ENCODE peak calls at places on chromosomes 16 and 17, in eight cellular contexts. T, E, J, N, P, F, L and X are unnamed samples. For H3K4me1, the result is how much of the 10 kb centered on the place peaks cover.

GRCh38 chr17:77734371-77735050 is 224.0 kb upstream of the TNRC6C start:
- DNase-seq in E (peak), N (peak), L (no peak), F (peak), T (peak), P (no peak), J (peak), X (peak)

GRCh38 chr16:89556750-89557149 is 3.7 kb upstream of the RPL13 start:
- DNase-seq in N (no peak), P (no peak), J (no peak), T (no peak), L (no peak), E (no peak), F (no peak), X (no peak)

GRCh38 chr17:65531508-65532431 is 29.7 kb downstream of the AXIN2 start:
- DNase-seq in N (no peak), L (peak), P (no peak), E (peak), J (peak), F (peak), T (peak), X (peak)

GRCh38 chr17:1628856-1629646 is 417 bp upstream of the SLC43A2 start:
- DNase-seq in T (peak), P (peak), E (peak), F (peak), N (peak), J (peak), L (peak), X (peak)

GRCh38 chr16:3123986-3124886 is 10.6 kb upstream of the ZNF213 start:
- DNase-seq in F (peak), T (peak), E (peak), P (peak), N (peak), L (peak), J (peak), X (peak)

GRCh38 chr16:69616082-69616481 is 50.3 kb downstream of the NFAT5 start:
- DNase-seq in T (no peak), N (no peak), P (no peak), L (no peak), E (no peak), F (no peak), J (no peak), X (no peak)

GRCh38 chr17:58279016-58279671 is 1.6 kb downstream of the MPO start:
- DNase-seq in E (peak), N (no peak), J (peak), P (no peak), F (no peak), T (no peak), L (peak), X (peak)

GRCh38 chr16:65142276-65142675 is 20.4 kb upstream of the CDH11 start:
- DNase-seq in L (no peak), E (no peak), N (no peak), F (no peak), T (no peak), P (no peak), J (no peak), X (no peak)

GRCh38 chr16:88062341-88062861 is 111.2 kb downstream of the BANP start:
- DNase-seq in J (no peak), F (no peak), L (no peak), N (no peak), T (no peak), E (peak), P (no peak), X (peak)

GRCh38 chr17:38563362-38564253 is 42.1 kb downstream of the SRCIN1 start:
- DNase-seq in N (no peak), T (no peak), E (no peak), L (no peak), J (no peak), F (no peak), P (no peak), X (no peak)

GRCh38 chr17:9488556-9488955 is 87.1 kb downstream of the STX8 start:
- DNase-seq in P (no peak), L (no peak), T (no peak), N (no peak), E (no peak), F (no peak), J (no peak), X (no peak)

GRCh38 chr17:21249086-21249795 is 4.0 kb downstream of the NATD1 start:
- DNase-seq in N (no peak), J (no peak), L (no peak), F (no peak), T (no peak), P (no peak), E (no peak), X (no peak)

GRCh38 chr17:58302171-58302918 is 21.6 kb upstream of the MPO start:
- DNase-seq in T (no peak), P (no peak), J (peak), N (no peak), E (peak), L (no peak), F (no peak), X (no peak)

GRCh38 chr16:15803608-15804007 is 53.2 kb downstream of the MYH11 start:
- DNase-seq in F (no peak), E (no peak), L (no peak), J (no peak), P (no peak), T (no peak), N (no peak), X (no peak)

GRCh38 chr17:28812980-28813377 is 29.6 kb downstream of the FAM222B start:
- DNase-seq in E (no peak), L (no peak), F (no peak), T (no peak), P (no peak), J (no peak), N (no peak), X (no peak)

GRCh38 chr16:20611350-20611902 is 35.3 kb upstream of the ACSM2B start:
- DNase-seq in T (no peak), N (no peak), F (no peak), P (no peak), J (peak), E (no peak), L (no peak), X (no peak)

GRCh38 chr16:16071631-16072244 is 122.3 kb downstream of the ABCC1 start:
- DNase-seq in L (no peak), J (no peak), T (no peak), E (no peak), P (no peak), F (no peak), N (no peak), X (peak)

GRCh38 chr16:1154291-1154886 is 1.5 kb downstream of the CACNA1H start:
- DNase-seq in J (no peak), T (no peak), F (no peak), N (no peak), P (no peak), L (no peak), E (no peak), X (peak)

GRCh38 chr16:83952940-83953795 is at the start of gene OSGIN1:
- DNase-seq in L (peak), N (peak), E (peak), T (peak), F (peak), P (peak), J (peak), X (peak)

GRCh38 chr17:77245162-77245926 is 104.6 kb downstream of the SEC14L1 start:
- DNase-seq in L (no peak), N (no peak), F (no peak), P (no peak), T (no peak), J (no peak), E (peak), X (no peak)

DNA sequence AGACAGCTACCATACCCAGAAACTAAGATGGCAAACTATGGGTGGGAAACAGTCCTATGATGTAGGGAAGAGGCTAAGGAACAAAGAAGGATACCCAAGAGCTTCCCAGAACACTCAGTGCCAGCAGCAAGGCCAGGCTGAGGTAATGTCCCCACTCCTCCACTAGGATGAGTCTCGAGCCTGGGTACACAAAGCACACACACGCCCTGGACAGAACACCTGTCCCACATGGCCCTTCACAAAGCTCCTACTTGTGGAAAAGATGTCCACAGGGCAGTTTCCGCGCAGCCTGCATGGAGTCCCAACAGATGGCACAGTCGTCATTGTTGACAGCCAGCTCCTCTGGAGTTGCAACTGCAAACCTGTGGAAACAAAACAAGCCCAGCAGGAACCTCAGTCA is 23.9 kb downstream of the AMFR start:
- DNase-seq in P (peak), N (no peak), E (no peak), F (no peak), L (no peak), J (no peak), T (no peak), X (no peak)
- TF ChIP-seq CTCF in P (peak), N (no peak), E (no peak), F (no peak), L (peak), J (no peak), T (no peak), X (no peak)

GRCh38 chr16:23121024-23121423 is 28.2 kb downstream of the USP31 start:
- DNase-seq in J (no peak), T (no peak), F (peak), L (no peak), E (no peak), P (peak), N (no peak), X (no peak)

GRCh38 chr16:23120562-23120961 is 28.7 kb downstream of the USP31 start:
- DNase-seq in F (no peak), N (no peak), E (no peak), L (no peak), T (no peak), P (no peak), J (no peak), X (no peak)

GRCh38 chr16:23122107-23122506 is 27.1 kb downstream of the USP31 start:
- DNase-seq in T (no peak), F (no peak), J (no peak), P (no peak), N (no peak), E (no peak), L (no peak), X (no peak)

GRCh38 chr16:23124315-23124714 is 24.9 kb downstream of the USP31 start:
- DNase-seq in J (no peak), N (no peak), T (no peak), P (peak), L (no peak), E (no peak), F (no peak), X (no peak)

GRCh38 chr16:23119570-23119969 is 29.7 kb downstream of the USP31 start:
- DNase-seq in F (no peak), P (peak), T (no peak), E (no peak), J (no peak), L (no peak), N (no peak), X (no peak)
- H3K4me1 ChIP-seq in F (under half), P (under half), T (under half), E (under half), J (under half), L (under half), N (under half), X (under half)

GRCh38 chr17:40560592-40561293 is 4.5 kb downstream of the CCR7 start:
- DNase-seq in F (no peak), N (no peak), P (no peak), L (peak), E (peak), T (no peak), J (no peak), X (no peak)
- TF ChIP-seq CTCF in F (no peak), N (no peak), P (no peak), L (no peak), E (no peak), T (no peak), J (no peak), X (no peak)

GRCh38 chr17:83087788-83088360 is 8.5 kb downstream of the METRNL start:
- DNase-seq in P (no peak), J (no peak), L (no peak), N (no peak), E (peak), T (no peak), F (no peak), X (no peak)
- H3K4me1 ChIP-seq in P (under half), J (under half), L (under half), N (under half), E (under half), T (half or more), F (under half), X (under half)

GRCh38 chr16:79770244-79771064 is 169.9 kb upstream of the MAF start:
- DNase-seq in E (peak), J (peak), P (peak), T (peak), F (peak), L (peak), N (peak), X (peak)

GRCh38 chr16:79769320-79770243 is 169.0 kb upstream of the MAF start:
- DNase-seq in L (no peak), N (no peak), E (no peak), J (no peak), F (no peak), T (no peak), P (no peak), X (no peak)

GRCh38 chr16:79768594-79768993 is 168.1 kb upstream of the MAF start:
- DNase-seq in N (no peak), P (peak), T (peak), E (no peak), F (no peak), J (no peak), L (peak), X (no peak)

GRCh38 chr16:79764415-79765149 is 164.0 kb upstream of the MAF start:
- DNase-seq in P (no peak), F (no peak), J (no peak), T (no peak), L (no peak), E (no peak), N (no peak), X (no peak)

DNA sequence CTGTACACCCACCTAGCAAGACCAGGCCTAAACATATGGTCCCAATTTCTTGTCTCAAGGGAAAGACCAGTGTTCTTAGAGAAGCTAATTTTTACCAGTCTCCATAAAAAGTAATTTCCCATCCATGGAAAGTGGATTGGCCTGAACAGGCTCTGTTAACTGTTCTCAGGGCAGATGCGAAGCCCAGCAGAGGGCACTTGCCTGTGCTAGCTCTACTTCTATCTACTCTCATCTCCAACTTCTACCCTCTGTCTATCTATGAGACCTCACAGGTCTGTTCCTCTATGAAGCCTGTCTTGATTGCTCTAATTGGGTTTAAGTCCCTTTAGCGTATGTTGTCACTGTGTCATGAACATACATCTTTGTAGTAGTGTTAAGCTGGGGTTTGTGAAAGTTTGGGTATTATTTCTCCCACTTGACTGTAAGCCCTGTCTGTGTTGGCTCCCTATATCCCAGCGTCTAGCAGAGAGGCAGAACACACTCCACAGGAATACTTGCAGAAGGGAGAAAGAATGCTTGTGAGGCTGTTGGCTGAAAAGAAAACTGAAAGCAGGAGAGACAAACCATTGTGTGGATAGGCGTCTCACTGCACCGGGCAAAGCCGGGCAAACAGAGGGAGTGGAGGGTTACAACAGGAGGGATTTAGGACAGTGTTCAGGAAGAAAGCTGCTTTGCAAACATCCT is 167.2 kb upstream of the MAF start:
- DNase-seq in J (no peak), N (no peak), T (peak), E (peak), L (peak), F (peak), P (peak), X (peak)
- TF ChIP-seq CTCF in J (no peak), N (no peak), T (no peak), E (peak), L (peak), F (no peak), P (peak), X (no peak)

GRCh38 chr17:12024332-12024731 is 3.7 kb downstream of the MAP2K4 start:
- DNase-seq in F (no peak), L (no peak), N (no peak), E (no peak), T (no peak), J (no peak), P (peak), X (no peak)

GRCh38 chr17:12034538-12034937 is 13.9 kb downstream of the MAP2K4 start:
- DNase-seq in J (no peak), L (no peak), P (no peak), N (no peak), F (no peak), T (no peak), E (no peak), X (no peak)

GRCh38 chr17:12027658-12028057 is 7.0 kb downstream of the MAP2K4 start:
- DNase-seq in N (no peak), E (no peak), F (no peak), J (no peak), L (no peak), T (no peak), P (no peak), X (no peak)

GRCh38 chr17:12028611-12029010 is 7.9 kb downstream of the MAP2K4 start:
- DNase-seq in T (no peak), L (no peak), F (no peak), N (no peak), E (no peak), P (no peak), J (no peak), X (no peak)
- H3K4me1 ChIP-seq in T (under half), L (under half), F (under half), N (under half), E (under half), P (under half), J (under half), X (under half)

GRCh38 chr17:29867643-29868181 is 62.3 kb downstream of the SSH2 start:
- DNase-seq in E (no peak), J (no peak), F (no peak), T (no peak), P (no peak), L (no peak), N (no peak), X (no peak)
- TF ChIP-seq CTCF in E (peak), J (no peak), F (no peak), T (no peak), P (peak), L (no peak), N (no peak), X (no peak)

GRCh38 chr17:47948706-47949196 is 7.4 kb downstream of the PNPO start:
- DNase-seq in P (peak), N (peak), J (no peak), F (peak), E (no peak), T (peak), L (peak), X (no peak)

GRCh38 chr17:47950448-47950847 is 7.2 kb downstream of the PRR15L start:
- DNase-seq in J (no peak), N (no peak), F (no peak), P (peak), L (no peak), E (no peak), T (no peak), X (no peak)

GRCh38 chr17:47949197-47949759 is 7.9 kb downstream of the PNPO start:
- DNase-seq in J (peak), L (peak), E (peak), T (peak), F (peak), N (peak), P (peak), X (peak)

GRCh38 chr17:47952181-47953021 is 5.3 kb downstream of the PRR15L start:
- DNase-seq in E (no peak), J (peak), L (peak), N (no peak), F (no peak), T (peak), P (no peak), X (no peak)

GRCh38 chr17:47949951-47950350 is 7.7 kb downstream of the PRR15L start:
- DNase-seq in L (no peak), N (peak), J (no peak), P (no peak), T (peak), E (no peak), F (no peak), X (no peak)
- H3K4me1 ChIP-seq in L (under half), N (under half), J (under half), P (under half), T (half or more), E (half or more), F (under half), X (under half)

GRCh38 chr16:71501562-71501961 is 12.4 kb upstream of the ZNF19 start:
- DNase-seq in T (no peak), F (no peak), L (no peak), P (no peak), E (no peak), J (no peak), N (no peak), X (no peak)
- TF ChIP-seq CTCF in T (no peak), F (no peak), L (no peak), P (peak), E (no peak), J (no peak), N (no peak), X (no peak)

GRCh38 chr16:85618509-85618908 is 5.4 kb downstream of the GSE1 start:
- DNase-seq in F (no peak), P (no peak), L (no peak), N (no peak), J (no peak), E (no peak), T (no peak), X (no peak)

GRCh38 chr16:85619089-85619850 is 6.1 kb downstream of the GSE1 start:
- DNase-seq in E (peak), L (no peak), T (no peak), J (no peak), P (no peak), F (no peak), N (no peak), X (no peak)

GRCh38 chr16:85616608-85617311 is 3.6 kb downstream of the GSE1 start:
- DNase-seq in E (peak), J (peak), T (peak), N (no peak), P (no peak), L (peak), F (peak), X (no peak)

GRCh38 chr16:85615852-85616607 is 2.9 kb downstream of the GSE1 start:
- DNase-seq in F (no peak), L (peak), E (peak), J (peak), N (peak), P (peak), T (peak), X (peak)

GRCh38 chr16:85617948-85618347 is 4.8 kb downstream of the GSE1 start:
- DNase-seq in L (no peak), E (no peak), P (no peak), T (no peak), N (no peak), F (no peak), J (peak), X (no peak)
- H3K4me1 ChIP-seq in L (under half), E (under half), P (under half), T (half or more), N (under half), F (under half), J (under half), X (under half)